ENCODE peak calls at places on chromosomes 11 and 22, in eight cellular contexts. One of them, this sample, is unnamed. For H3K4me1, the result is how much of the 10 kb centered on the place peaks cover.

GRCh38 chr11:71329165-71329510 is 76.8 kb upstream of the SHANK2 start:
- DNase-seq in endodermal cell: no peak
- DNase-seq in colonic mucosa: no peak
- DNase-seq in GM23248: no peak
- DNase-seq in left ventricle myocardium inferior: no peak
- DNase-seq in upper lobe of right lung: no peak
- DNase-seq in heart left ventricle: no peak
- DNase-seq in A673: no peak
- DNase-seq in this sample: peak

GRCh38 chr11:116062526-116063171 is 558.4 kb upstream of the CADM1 start:
- DNase-seq in endodermal cell: no peak
- DNase-seq in A673: no peak
- DNase-seq in left ventricle myocardium inferior: no peak
- DNase-seq in heart left ventricle: no peak
- DNase-seq in upper lobe of right lung: no peak
- DNase-seq in GM23248: no peak
- DNase-seq in colonic mucosa: no peak
- DNase-seq in this sample: no peak

GRCh38 chr22:30088468-30088867 is 8.2 kb downstream of the HORMAD2 start:
- DNase-seq in endodermal cell: no peak
- DNase-seq in heart left ventricle: no peak
- DNase-seq in A673: no peak
- DNase-seq in left ventricle myocardium inferior: no peak
- DNase-seq in colonic mucosa: no peak
- DNase-seq in GM23248: no peak
- DNase-seq in upper lobe of right lung: no peak
- DNase-seq in this sample: no peak

GRCh38 chr11:100920571-100920970 is 209.0 kb downstream of the PGR start:
- DNase-seq in left ventricle myocardium inferior: no peak
- DNase-seq in A673: no peak
- DNase-seq in endodermal cell: no peak
- DNase-seq in colonic mucosa: no peak
- DNase-seq in upper lobe of right lung: no peak
- DNase-seq in GM23248: no peak
- DNase-seq in heart left ventricle: no peak
- DNase-seq in this sample: no peak

GRCh38 chr11:70146895-70147520 is 56.1 kb upstream of the FADD start:
- DNase-seq in upper lobe of right lung: no peak
- DNase-seq in GM23248: no peak
- DNase-seq in A673: no peak
- DNase-seq in endodermal cell: peak
- DNase-seq in heart left ventricle: no peak
- DNase-seq in colonic mucosa: no peak
- DNase-seq in left ventricle myocardium inferior: no peak
- DNase-seq in this sample: no peak

GRCh38 chr22:44697423-44698179 is 4.4 kb upstream of the PRR5 start:
- DNase-seq in left ventricle myocardium inferior: peak
- DNase-seq in endodermal cell: peak
- DNase-seq in colonic mucosa: peak
- DNase-seq in A673: peak
- DNase-seq in GM23248: peak
- DNase-seq in heart left ventricle: peak
- DNase-seq in upper lobe of right lung: peak
- DNase-seq in this sample: no peak

GRCh38 chr11:128956401-128957203 is 13.9 kb upstream of the TP53AIP1 start:
- DNase-seq in endodermal cell: peak
- DNase-seq in A673: peak
- DNase-seq in upper lobe of right lung: no peak
- DNase-seq in colonic mucosa: peak
- DNase-seq in GM23248: peak
- DNase-seq in left ventricle myocardium inferior: no peak
- DNase-seq in heart left ventricle: no peak
- DNase-seq in this sample: no peak

GRCh38 chr11:108111126-108111525 is 10.2 kb upstream of the ACAT1 start:
- DNase-seq in upper lobe of right lung: no peak
- DNase-seq in left ventricle myocardium inferior: no peak
- DNase-seq in colonic mucosa: no peak
- DNase-seq in GM23248: no peak
- DNase-seq in A673: no peak
- DNase-seq in endodermal cell: no peak
- DNase-seq in heart left ventricle: no peak
- DNase-seq in this sample: no peak

GRCh38 chr11:116312560-116313340 is 460.0 kb downstream of the BUD13 start:
- DNase-seq in GM23248: peak
- DNase-seq in heart left ventricle: peak
- DNase-seq in A673: no peak
- DNase-seq in colonic mucosa: peak
- DNase-seq in upper lobe of right lung: peak
- DNase-seq in left ventricle myocardium inferior: peak
- DNase-seq in endodermal cell: no peak
- DNase-seq in this sample: peak

GRCh38 chr11:2578006-2578933 is 121.5 kb downstream of the KCNQ1OT1 start:
- DNase-seq in GM23248: no peak
- DNase-seq in endodermal cell: peak
- DNase-seq in left ventricle myocardium inferior: peak
- DNase-seq in A673: no peak
- DNase-seq in heart left ventricle: peak
- DNase-seq in upper lobe of right lung: peak
- DNase-seq in colonic mucosa: no peak
- DNase-seq in this sample: peak

GRCh38 chr11:12024314-12024926 is 16.0 kb upstream of the DKK3 start:
- DNase-seq in left ventricle myocardium inferior: no peak
- DNase-seq in heart left ventricle: no peak
- DNase-seq in endodermal cell: no peak
- DNase-seq in GM23248: no peak
- DNase-seq in upper lobe of right lung: no peak
- DNase-seq in A673: no peak
- DNase-seq in colonic mucosa: no peak
- DNase-seq in this sample: no peak

GRCh38 chr11:113201055-113201818 is 113.1 kb upstream of the TTC12 start:
- DNase-seq in A673: no peak
- DNase-seq in GM23248: no peak
- DNase-seq in left ventricle myocardium inferior: no peak
- DNase-seq in upper lobe of right lung: no peak
- DNase-seq in colonic mucosa: no peak
- DNase-seq in endodermal cell: peak
- DNase-seq in heart left ventricle: no peak
- DNase-seq in this sample: no peak

GRCh38 chr11:118090545-118091162 is 3.9 kb upstream of the SMIM35 start:
- DNase-seq in heart left ventricle: no peak
- DNase-seq in colonic mucosa: no peak
- DNase-seq in endodermal cell: no peak
- DNase-seq in upper lobe of right lung: no peak
- DNase-seq in GM23248: no peak
- DNase-seq in A673: no peak
- DNase-seq in left ventricle myocardium inferior: no peak
- DNase-seq in this sample: no peak

GRCh38 chr11:8766043-8766992 is 83.7 kb downstream of the RPL27A start:
- DNase-seq in colonic mucosa: no peak
- DNase-seq in A673: peak
- DNase-seq in GM23248: peak
- DNase-seq in heart left ventricle: no peak
- DNase-seq in endodermal cell: peak
- DNase-seq in left ventricle myocardium inferior: no peak
- DNase-seq in upper lobe of right lung: no peak
- DNase-seq in this sample: no peak

GRCh38 chr22:22745225-22746060 is 101.0 kb downstream of the GGTLC2 start:
- DNase-seq in heart left ventricle: no peak
- DNase-seq in upper lobe of right lung: no peak
- DNase-seq in GM23248: peak
- DNase-seq in colonic mucosa: peak
- DNase-seq in left ventricle myocardium inferior: no peak
- DNase-seq in A673: peak
- DNase-seq in endodermal cell: peak
- DNase-seq in this sample: no peak

GRCh38 chr11:6855971-6856542 is 6.8 kb upstream of the OR10A2 start:
- DNase-seq in A673: no peak
- DNase-seq in upper lobe of right lung: no peak
- DNase-seq in endodermal cell: no peak
- DNase-seq in GM23248: peak
- DNase-seq in left ventricle myocardium inferior: no peak
- DNase-seq in colonic mucosa: no peak
- DNase-seq in heart left ventricle: no peak
- DNase-seq in this sample: no peak

GRCh38 chr22:24077416-24077815 is 66.3 kb downstream of the CABIN1 start:
- DNase-seq in colonic mucosa: no peak
- DNase-seq in heart left ventricle: peak
- DNase-seq in GM23248: no peak
- DNase-seq in upper lobe of right lung: peak
- DNase-seq in left ventricle myocardium inferior: no peak
- DNase-seq in endodermal cell: no peak
- DNase-seq in A673: no peak
- DNase-seq in this sample: no peak

GRCh38 chr11:63491614-63492372 is 826 bp upstream of the PLAAT5 start:
- DNase-seq in colonic mucosa: no peak
- DNase-seq in heart left ventricle: no peak
- DNase-seq in GM23248: no peak
- DNase-seq in A673: no peak
- DNase-seq in endodermal cell: no peak
- DNase-seq in left ventricle myocardium inferior: no peak
- DNase-seq in upper lobe of right lung: no peak
- DNase-seq in this sample: no peak

GRCh38 chr11:69617682-69618081 is 23.3 kb upstream of the CCND1 start:
- DNase-seq in A673: no peak
- DNase-seq in upper lobe of right lung: no peak
- DNase-seq in endodermal cell: no peak
- DNase-seq in colonic mucosa: no peak
- DNase-seq in left ventricle myocardium inferior: no peak
- DNase-seq in GM23248: no peak
- DNase-seq in heart left ventricle: no peak
- DNase-seq in this sample: no peak

GRCh38 chr11:44178381-44178780 is 82.9 kb downstream of the EXT2 start:
- DNase-seq in GM23248: peak
- DNase-seq in endodermal cell: no peak
- DNase-seq in A673: peak
- DNase-seq in left ventricle myocardium inferior: no peak
- DNase-seq in upper lobe of right lung: no peak
- DNase-seq in heart left ventricle: no peak
- DNase-seq in colonic mucosa: no peak
- DNase-seq in this sample: no peak

GRCh38 chr22:37943471-37944198 is 9.8 kb downstream of the C22orf23 start:
- DNase-seq in left ventricle myocardium inferior: no peak
- DNase-seq in upper lobe of right lung: no peak
- DNase-seq in GM23248: no peak
- DNase-seq in A673: no peak
- DNase-seq in endodermal cell: no peak
- DNase-seq in colonic mucosa: no peak
- DNase-seq in heart left ventricle: no peak
- DNase-seq in this sample: peak

GRCh38 chr11:122714484-122714883 is 59.0 kb downstream of the UBASH3B start:
- DNase-seq in upper lobe of right lung: no peak
- DNase-seq in colonic mucosa: no peak
- DNase-seq in A673: no peak
- DNase-seq in left ventricle myocardium inferior: no peak
- DNase-seq in endodermal cell: no peak
- DNase-seq in GM23248: no peak
- DNase-seq in heart left ventricle: no peak
- DNase-seq in this sample: no peak

DNA sequence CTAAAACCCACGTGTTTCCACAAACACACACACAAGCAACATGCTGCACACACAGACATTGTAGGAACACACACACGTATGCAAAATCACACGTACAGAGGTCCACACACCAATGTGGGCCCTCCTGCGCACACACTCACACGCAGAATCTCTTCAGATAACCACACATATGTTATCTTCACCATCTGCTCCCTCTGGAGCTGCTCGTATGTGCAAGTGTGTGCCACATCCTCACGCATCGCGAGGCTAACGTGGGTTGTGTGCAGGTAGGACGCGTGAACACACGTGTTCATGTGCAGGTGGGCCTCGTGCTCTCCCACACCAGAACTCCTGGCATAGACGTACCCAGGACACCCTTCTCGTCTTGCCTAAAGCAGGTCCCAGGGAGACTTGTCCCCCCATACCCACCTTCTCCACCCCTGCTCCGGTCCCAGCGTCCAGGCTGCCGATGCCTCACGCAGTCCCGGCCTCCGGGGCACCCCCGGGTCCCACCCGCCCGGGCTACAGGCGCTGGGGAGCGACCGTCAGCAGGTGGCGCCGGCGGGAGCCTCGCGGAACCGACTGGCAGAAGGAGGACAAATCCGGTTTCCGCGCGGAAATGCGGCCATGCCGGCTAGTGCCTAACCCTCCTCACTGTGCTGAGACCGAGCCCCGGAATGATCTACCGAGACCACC is 10.3 kb upstream of the IGSF9B start:
- DNase-seq in colonic mucosa: peak
- DNase-seq in upper lobe of right lung: no peak
- DNase-seq in heart left ventricle: peak
- DNase-seq in left ventricle myocardium inferior: peak
- DNase-seq in endodermal cell: peak
- DNase-seq in A673: peak
- DNase-seq in GM23248: peak
- DNase-seq in this sample: no peak
- H3K27ac ChIP-seq in colonic mucosa: no peak
- H3K27ac ChIP-seq in upper lobe of right lung: no peak
- H3K27ac ChIP-seq in heart left ventricle: no peak
- H3K27ac ChIP-seq in left ventricle myocardium inferior: no peak
- H3K27ac ChIP-seq in endodermal cell: no peak
- H3K27ac ChIP-seq in A673: no peak
- H3K27ac ChIP-seq in GM23248: no peak
- H3K27ac ChIP-seq in this sample: no peak

GRCh38 chr11:45665206-45665932 is at the start of gene CHST1:
- DNase-seq in left ventricle myocardium inferior: peak
- DNase-seq in heart left ventricle: peak
- DNase-seq in GM23248: peak
- DNase-seq in colonic mucosa: peak
- DNase-seq in A673: peak
- DNase-seq in endodermal cell: peak
- DNase-seq in upper lobe of right lung: peak
- DNase-seq in this sample: peak
- H3K4me3 ChIP-seq in left ventricle myocardium inferior: peak
- H3K4me3 ChIP-seq in heart left ventricle: peak
- H3K4me3 ChIP-seq in GM23248: peak
- H3K4me3 ChIP-seq in colonic mucosa: peak
- H3K4me3 ChIP-seq in A673: peak
- H3K4me3 ChIP-seq in endodermal cell: peak
- H3K4me3 ChIP-seq in upper lobe of right lung: peak
- H3K4me3 ChIP-seq in this sample: no peak

GRCh38 chr11:119369035-119369925 is 12.2 kb downstream of the USP2 start:
- DNase-seq in upper lobe of right lung: peak
- DNase-seq in endodermal cell: no peak
- DNase-seq in colonic mucosa: peak
- DNase-seq in left ventricle myocardium inferior: peak
- DNase-seq in heart left ventricle: no peak
- DNase-seq in GM23248: no peak
- DNase-seq in A673: no peak
- DNase-seq in this sample: peak
- H3K4me1 ChIP-seq in upper lobe of right lung: under half
- H3K4me1 ChIP-seq in endodermal cell: under half
- H3K4me1 ChIP-seq in colonic mucosa: under half
- H3K4me1 ChIP-seq in left ventricle myocardium inferior: half or more
- H3K4me1 ChIP-seq in heart left ventricle: half or more
- H3K4me1 ChIP-seq in GM23248: under half
- H3K4me1 ChIP-seq in A673: under half
- H3K4me1 ChIP-seq in this sample: half or more

DNA sequence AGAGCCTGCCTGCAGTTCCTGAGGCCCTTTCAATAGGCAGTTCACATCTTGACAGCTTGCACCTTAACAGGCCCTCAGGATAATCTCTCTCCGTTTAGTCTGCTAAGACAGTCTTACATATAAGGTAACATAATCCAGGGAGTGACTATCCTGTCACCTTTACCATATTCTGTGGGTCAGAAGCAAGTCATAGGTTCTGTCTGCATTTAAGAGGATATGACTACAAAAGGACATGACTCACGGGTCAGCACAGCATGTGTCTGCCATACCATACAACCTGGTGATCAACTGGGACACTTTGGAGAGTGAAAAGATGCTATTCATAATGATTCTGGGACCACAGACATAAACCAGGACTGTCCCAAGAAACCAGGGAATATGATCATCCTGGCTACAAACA is 611.1 kb downstream of the SOX6 start:
- DNase-seq in endodermal cell: no peak
- DNase-seq in heart left ventricle: no peak
- DNase-seq in GM23248: no peak
- DNase-seq in upper lobe of right lung: no peak
- DNase-seq in left ventricle myocardium inferior: no peak
- DNase-seq in colonic mucosa: no peak
- DNase-seq in A673: no peak
- DNase-seq in this sample: no peak
- H3K27ac ChIP-seq in endodermal cell: no peak
- H3K27ac ChIP-seq in heart left ventricle: no peak
- H3K27ac ChIP-seq in GM23248: no peak
- H3K27ac ChIP-seq in upper lobe of right lung: no peak
- H3K27ac ChIP-seq in left ventricle myocardium inferior: no peak
- H3K27ac ChIP-seq in colonic mucosa: no peak
- H3K27ac ChIP-seq in A673: no peak
- H3K27ac ChIP-seq in this sample: no peak

This sample was measured in kidney.